ENCODE peak calls at places on chromosomes 13 and 19, in six cellular contexts. E is psoas muscle, O is mammary epithelial cell, A is fibroblast of mammary gland, K is brain microvascular endothelial cell, R is Caco-2. Q is an unnamed sample.
A peak's percentile ranks its signal among the peaks of the same experiment; 100 is the strongest.

GRCh38 chr13:33694546-33694945 is 123.4 kb upstream of the RFC3 start:
- DNase-seq in R (no peak), O (peak; percentile 33), K (no peak), A (no peak), E (no peak), Q (no peak)

GRCh38 chr13:39297664-39298171 is 259.5 kb downstream of the NHLRC3 start:
- DNase-seq in R (no peak), K (peak; percentile 16), O (no peak), E (no peak), A (no peak), Q (no peak)

GRCh38 chr13:113927661-113928581 is 46.0 kb downstream of the C13orf46 start:
- DNase-seq in E (peak; percentile 79), A (peak; percentile 99), R (no peak), K (peak; percentile 71), O (peak; percentile 80), Q (peak; percentile 73)

GRCh38 chr19:52638601-52639000 is 446 bp upstream of the ZNF83 start:
- DNase-seq in K (peak; percentile 28), R (peak; percentile 48), E (peak; percentile 33), A (peak; percentile 65), O (no peak), Q (no peak)

GRCh38 chr13:36831291-36831690 is 12.3 kb downstream of the RFXAP start:
- DNase-seq in E (no peak), R (no peak), K (no peak), A (no peak), O (no peak), Q (no peak)

GRCh38 chr19:13902993-13903555 is 2.8 kb downstream of the BRME1 start:
- DNase-seq in R (peak; percentile 26), A (peak; percentile 15), O (no peak), E (no peak), K (no peak), Q (no peak)

GRCh38 chr13:45218689-45219088 is 17.8 kb upstream of the KCTD4 start:
- DNase-seq in O (no peak), R (no peak), K (no peak), A (no peak), E (no peak), Q (no peak)

GRCh38 chr19:16893686-16893990 is 4.8 kb downstream of the F2RL3 start:
- DNase-seq in K (no peak), A (no peak), E (no peak), O (no peak), R (no peak), Q (no peak)

GRCh38 chr13:105928901-105929300 is 606.6 kb downstream of the EFNB2 start:
- DNase-seq in A (no peak), R (no peak), K (no peak), E (no peak), O (no peak), Q (no peak)

GRCh38 chr13:51621597-51621996 is 37.3 kb downstream of the WDFY2 start:
- DNase-seq in K (no peak), A (no peak), R (no peak), O (no peak), E (no peak), Q (no peak)

GRCh38 chr13:99600318-99600717 is 99.0 kb downstream of the TM9SF2 start:
- DNase-seq in A (no peak), O (no peak), R (peak; percentile 22), E (no peak), K (no peak), Q (no peak)

GRCh38 chr13:21683034-21683733 is 12.3 kb downstream of the FGF9 start:
- DNase-seq in K (peak; percentile 29), A (peak; percentile 73), E (peak; percentile 26), O (peak; percentile 96), R (no peak), Q (no peak)

GRCh38 chr13:98291658-98292057 is 114.6 kb upstream of the RNF113B start:
- DNase-seq in O (no peak), E (no peak), A (no peak), K (no peak), R (no peak), Q (no peak)

GRCh38 chr13:30910676-30911075 is 4.6 kb downstream of the MEDAG start:
- DNase-seq in K (no peak), O (no peak), R (no peak), A (no peak), E (no peak), Q (no peak)

GRCh38 chr13:22128413-22129198 is 457.7 kb downstream of the FGF9 start:
- DNase-seq in R (no peak), O (no peak), A (no peak), E (no peak), K (no peak), Q (no peak)

GRCh38 chr13:97537110-97537509 is 103.1 kb downstream of the RAP2A start:
- DNase-seq in O (no peak), R (no peak), K (no peak), E (no peak), A (no peak), Q (no peak)

GRCh38 chr13:24007979-24008620 is 110.8 kb upstream of the C1QTNF9B start:
- DNase-seq in A (no peak), R (peak; percentile 37), E (no peak), O (no peak), K (no peak), Q (no peak)

GRCh38 chr19:11296264-11296663 is 304 bp downstream of the TSPAN16 start:
- DNase-seq in R (no peak), A (peak; percentile 35), K (no peak), O (no peak), E (peak; percentile 28), Q (no peak)

GRCh38 chr13:40420160-40420740 is 246.2 kb downstream of the FOXO1 start:
- DNase-seq in O (no peak), K (no peak), A (no peak), R (no peak), E (no peak), Q (no peak)

GRCh38 chr13:53104120-53104519 is 75.5 kb downstream of the OLFM4 start:
- DNase-seq in K (no peak), O (no peak), E (no peak), R (no peak), A (peak; percentile 0), Q (no peak)

GRCh38 chr13:19845758-19846157 is 17.7 kb downstream of the ZMYM5 start:
- DNase-seq in A (peak; percentile 99), O (peak; percentile 97), E (no peak), K (peak; percentile 96), R (no peak), Q (no peak)

GRCh38 chr19:30540671-30541210 is 168.6 kb downstream of the ZNF536 start:
- DNase-seq in O (no peak), R (no peak), E (no peak), K (no peak), A (no peak), Q (no peak)

GRCh38 chr19:30539315-30539714 is 167.1 kb downstream of the ZNF536 start:
- DNase-seq in O (no peak), K (no peak), R (no peak), A (no peak), E (no peak), Q (no peak)

GRCh38 chr19:30535011-30535410 is 162.8 kb downstream of the ZNF536 start:
- DNase-seq in O (no peak), E (no peak), A (no peak), R (no peak), K (no peak), Q (no peak)

GRCh38 chr19:30539981-30540380 is 167.8 kb downstream of the ZNF536 start:
- DNase-seq in R (no peak), E (no peak), A (no peak), K (no peak), O (no peak), Q (no peak)

GRCh38 chr19:30536975-30537374 is 164.8 kb downstream of the ZNF536 start:
- DNase-seq in A (no peak), K (no peak), O (no peak), E (no peak), R (no peak), Q (no peak)
- TF ChIP-seq CTCF in A (no peak), K (no peak), O (no peak), E (no peak), R (no peak), Q (no peak)

DNA sequence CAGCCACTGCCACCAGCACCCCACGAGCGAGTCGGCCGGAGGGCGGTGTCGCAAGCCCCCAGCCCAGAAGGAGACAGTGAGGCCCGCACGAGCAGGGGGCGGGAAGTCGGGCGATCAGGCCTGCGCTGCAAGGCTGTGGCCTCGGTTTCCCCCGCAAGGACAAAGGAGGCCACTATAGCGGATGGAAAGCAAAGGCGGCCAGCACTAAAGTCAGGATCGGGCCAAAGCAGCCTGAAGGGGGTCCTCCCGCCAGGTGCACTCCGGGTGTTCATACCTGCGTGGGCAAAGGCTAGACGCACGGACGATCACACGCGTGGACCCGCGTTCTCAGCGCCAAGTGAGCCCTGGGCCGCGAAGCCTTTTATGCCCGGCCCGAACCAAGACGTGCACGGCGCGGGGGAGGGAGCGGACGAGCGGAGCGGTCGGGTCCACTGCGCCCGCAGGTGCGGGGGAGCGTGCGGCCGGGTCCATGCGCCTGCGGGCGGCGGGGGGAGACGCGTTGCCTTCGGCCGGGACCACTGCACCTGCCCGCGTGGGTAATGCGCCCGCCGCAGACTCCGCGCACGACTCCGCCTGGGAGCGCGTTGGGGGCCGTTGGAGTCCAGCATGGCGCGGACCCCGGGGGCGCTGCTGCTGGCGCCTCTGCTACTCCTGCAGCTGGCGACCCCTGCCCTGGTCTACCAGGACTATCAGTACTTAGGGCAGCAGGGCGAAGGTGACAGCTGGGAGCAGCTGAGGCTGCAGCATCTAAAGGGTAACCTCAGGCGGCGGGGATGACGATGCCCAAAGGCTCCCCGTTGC is at the start of the genes PRDX2 and THSD8:
- DNase-seq in K (no peak), A (peak; percentile 56), E (peak; percentile 86), R (peak; percentile 90), O (peak; percentile 69), Q (no peak)
- TF ChIP-seq CTCF in K (peak; percentile 1), A (no peak), E (peak; percentile 3), R (no peak), O (no peak), Q (no peak)

GRCh38 chr19:5395996-5396939 is 55.7 kb upstream of the PTPRS start:
- DNase-seq in K (no peak), R (no peak), O (no peak), E (no peak), A (no peak), Q (no peak)
- TF ChIP-seq CTCF in K (no peak), R (no peak), O (no peak), E (no peak), A (no peak), Q (no peak)

GRCh38 chr13:80921971-80922370 is 581.0 kb upstream of the SPRY2 start:
- DNase-seq in K (no peak), R (no peak), A (no peak), E (no peak), O (no peak), Q (no peak)

GRCh38 chr13:80924596-80924995 is 583.7 kb upstream of the SPRY2 start:
- DNase-seq in K (peak; percentile 76), O (no peak), E (no peak), A (peak; percentile 66), R (no peak), Q (no peak)

GRCh38 chr13:80928241-80928640 is 587.3 kb upstream of the SPRY2 start:
- DNase-seq in E (no peak), A (no peak), R (no peak), O (no peak), K (no peak), Q (no peak)

GRCh38 chr13:80921556-80921955 is 580.6 kb upstream of the SPRY2 start:
- DNase-seq in O (no peak), R (no peak), K (peak; percentile 14), E (no peak), A (peak; percentile 62), Q (no peak)

DNA sequence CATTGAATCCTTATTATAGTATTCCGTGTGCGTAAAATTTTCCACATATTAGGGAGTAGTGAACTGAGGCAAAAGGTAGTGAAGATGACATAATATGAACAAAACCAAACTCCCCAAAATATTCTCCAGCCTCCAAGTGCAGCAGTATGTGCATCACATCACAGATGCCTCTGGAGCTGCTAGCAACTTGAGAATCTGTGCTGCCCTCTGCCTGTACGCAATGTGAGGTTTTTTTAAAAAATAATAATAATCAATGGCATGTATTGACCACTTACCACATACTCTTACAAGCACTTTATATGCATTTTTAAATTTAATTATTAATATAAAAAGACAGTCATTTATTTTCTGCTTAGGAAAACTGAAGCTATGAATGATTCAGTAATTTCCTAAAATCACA is 583.0 kb upstream of the SPRY2 start:
- DNase-seq in R (peak; percentile 4), O (no peak), A (peak; percentile 27), E (no peak), K (no peak), Q (no peak)
- TF ChIP-seq CTCF in R (peak; percentile 23), O (no peak), A (peak; percentile 30), E (no peak), K (peak; percentile 19), Q (peak; percentile 70)